ENCODE peak calls at places on chromosomes 12 and 14, in four cellular contexts. Q, S, L and K are unnamed samples.

GRCh38 chr14:101873401-101873800 is 91.0 kb upstream of the DYNC1H1 start:
- DNase-seq in Q (no peak), S (no peak), L (no peak), K (no peak)

GRCh38 chr12:103930787-103931536 is 752 bp downstream of the HSP90B1 start:
- DNase-seq in L (no peak), S (no peak), Q (peak; percentile 53), K (no peak)

GRCh38 chr12:47023311-47023710 is 56.1 kb upstream of the PCED1B start:
- DNase-seq in Q (no peak), L (no peak), S (no peak), K (no peak)

GRCh38 chr12:124675881-124676688 is 108.7 kb upstream of the NCOR2 start:
- DNase-seq in Q (peak; percentile 73), S (no peak), L (no peak), K (no peak)

GRCh38 chr12:68119724-68120211 is 39.8 kb downstream of the IFNG start:
- DNase-seq in L (no peak), Q (no peak), S (no peak), K (no peak)

GRCh38 chr14:63237791-63238190 is 33.5 kb downstream of the RHOJ start:
- DNase-seq in Q (no peak), S (no peak), L (no peak), K (no peak)

GRCh38 chr12:7935464-7935772 is 569 bp downstream of the SLC2A3 start:
- DNase-seq in L (no peak), Q (peak; percentile 24), S (no peak), K (no peak)

GRCh38 chr14:61565181-61565580 is 130.1 kb upstream of the HIF1A start:
- DNase-seq in Q (no peak), L (no peak), S (no peak), K (no peak)

GRCh38 chr14:55097894-55098560 is 31.0 kb upstream of the LGALS3 start:
- DNase-seq in Q (no peak), L (no peak), S (no peak), K (no peak)

GRCh38 chr14:69685716-69686115 is 74.3 kb downstream of the SUSD6 start:
- DNase-seq in S (no peak), L (no peak), Q (peak; percentile 57), K (no peak)

GRCh38 chr12:49279706-49280159 is 14.9 kb downstream of the TUBA1C start:
- DNase-seq in S (peak; percentile 10), L (no peak), Q (no peak), K (no peak)

GRCh38 chr12:94326727-94327126 is 132.9 kb downstream of the CEP83 start:
- DNase-seq in L (peak; percentile 42), Q (peak; percentile 63), S (no peak), K (peak; percentile 55)

GRCh38 chr14:90828642-90829487 is 12.6 kb upstream of the TTC7B start:
- DNase-seq in L (no peak), Q (no peak), S (no peak), K (no peak)

GRCh38 chr12:41076114-41076513 is 112.0 kb upstream of the PDZRN4 start:
- DNase-seq in S (no peak), L (no peak), Q (no peak), K (no peak)

GRCh38 chr14:79629891-79630560 is 581.3 kb downstream of the DIO2 start:
- DNase-seq in Q (no peak), S (no peak), L (no peak), K (no peak)

GRCh38 chr14:51912112-51912786 is 51.8 kb downstream of the GNG2 start:
- DNase-seq in Q (no peak), L (no peak), S (no peak), K (no peak)

GRCh38 chr12:32444895-32445294 is 45.5 kb downstream of the FGD4 start:
- DNase-seq in L (no peak), Q (peak; percentile 88), S (no peak), K (no peak)

GRCh38 chr12:47323802-47324201 is 244.0 kb upstream of the AMIGO2 start:
- DNase-seq in L (no peak), S (no peak), Q (no peak), K (no peak)

GRCh38 chr12:56202366-56202765 is 13.1 kb upstream of the SMARCC2 start:
- DNase-seq in L (no peak), Q (no peak), S (no peak), K (no peak)

GRCh38 chr14:22106700-22107697 is 433.4 kb upstream of the OR4E1 start:
- DNase-seq in Q (no peak), L (no peak), S (no peak), K (no peak)

GRCh38 chr12:54390668-54391551 is 6.4 kb upstream of the ZNF385A start:
- DNase-seq in S (no peak), L (no peak), Q (peak; percentile 49), K (no peak)

GRCh38 chr12:29714966-29715365 is 68.8 kb downstream of the TMTC1 start:
- DNase-seq in L (no peak), Q (peak; percentile 35), S (no peak), K (no peak)

GRCh38 chr12:131608740-131609665 is 101.9 kb upstream of the SFSWAP start:
- DNase-seq in L (no peak), S (no peak), Q (peak; percentile 82), K (no peak)

GRCh38 chr12:68971404-68971803 is 38.4 kb upstream of the CPM start:
- DNase-seq in L (peak; percentile 21), S (no peak), Q (peak; percentile 74), K (no peak)

GRCh38 chr12:14776236-14776959 is 26.9 kb downstream of the WBP11 start:
- DNase-seq in L (no peak), S (no peak), Q (peak; percentile 63), K (no peak)

GRCh38 chr12:68750506-68750905 is 4.5 kb downstream of the SLC35E3 start:
- DNase-seq in S (no peak), L (no peak), Q (no peak), K (no peak)

GRCh38 chr12:94150483-94151225 is 2.3 kb downstream of the PLXNC1 start:
- DNase-seq in L (no peak), S (no peak), Q (no peak), K (no peak)

GRCh38 chr12:51910168-51910567 is 2.9 kb downstream of the ACVRL1 start:
- DNase-seq in S (no peak), L (no peak), Q (peak; percentile 55), K (no peak)

GRCh38 chr14:100076133-100076532 is 10.9 kb downstream of the EVL start:
- DNase-seq in Q (peak; percentile 52), S (no peak), L (no peak), K (no peak)

GRCh38 chr14:96146131-96146771 is 58.4 kb upstream of the BDKRB2 start:
- DNase-seq in S (peak; percentile 51), L (peak; percentile 90), Q (peak; percentile 81), K (peak; percentile 70)

GRCh38 chr12:96211989-96212388 is 17.8 kb downstream of the ELK3 start:
- DNase-seq in Q (no peak), S (no peak), L (no peak), K (no peak)

GRCh38 chr12:6688543-6688999 is 604 bp downstream of the ZNF384 start:
- DNase-seq in Q (no peak), L (no peak), S (no peak), K (no peak)

GRCh38 chr14:33958616-33959226 is 7.8 kb upstream of the EGLN3 start:
- DNase-seq in S (no peak), L (no peak), Q (no peak), K (no peak)

GRCh38 chr12:32609966-32610365 is 69.1 kb upstream of the DNM1L start:
- DNase-seq in Q (no peak), S (no peak), L (no peak), K (no peak)

GRCh38 chr14:69632752-69633151 is 21.4 kb downstream of the SUSD6 start:
- DNase-seq in Q (no peak), S (no peak), L (no peak), K (no peak)

GRCh38 chr12:27870939-27871338 is 90.9 kb upstream of the MANSC4 start:
- DNase-seq in Q (peak; percentile 83), L (peak; percentile 71), S (no peak), K (no peak)

GRCh38 chr12:124862768-124863408 is 776 bp downstream of the SCARB1 start:
- DNase-seq in L (no peak), S (no peak), Q (peak; percentile 56), K (no peak)

GRCh38 chr12:6097384-6097783 is 27.1 kb downstream of the VWF start:
- DNase-seq in S (no peak), L (no peak), Q (peak; percentile 81), K (no peak)

GRCh38 chr12:49698619-49699545 is 8.3 kb downstream of the FMNL3 start:
- DNase-seq in Q (peak; percentile 66), L (no peak), S (no peak), K (no peak)